ENCODE peak calls at places on chromosomes 6 and 20, in six cellular contexts. G is GM12865, M is thyroid gland, S is cardiac muscle cell, J is DND-41, T is B cell. A is an unnamed sample.

GRCh38 chr20:9377007-9377406 is 137.4 kb upstream of the LAMP5 start:
- DNase-seq in T (no peak), J (no peak), S (no peak), M (no peak), G (no peak), A (no peak)

GRCh38 chr6:320351-321157 is 28.3 kb downstream of the DUSP22 start:
- DNase-seq in J (no peak), S (no peak), M (no peak), G (peak; percentile 76), T (no peak), A (no peak)

GRCh38 chr6:83875843-83876242 is 16.4 kb downstream of the CYB5R4 start:
- DNase-seq in J (no peak), T (no peak), M (no peak), G (no peak), S (no peak), A (no peak)

GRCh38 chr6:136523196-136523595 is 27.0 kb downstream of the MAP7 start:
- DNase-seq in G (no peak), T (no peak), S (no peak), M (no peak), J (no peak), A (no peak)

GRCh38 chr20:46195264-46196038 is 77.3 kb downstream of the CD40 start:
- DNase-seq in G (no peak), M (no peak), J (no peak), T (no peak), S (no peak), A (no peak)

GRCh38 chr6:107113460-107114212 is 1.7 kb downstream of the BEND3 start:
- DNase-seq in J (peak; percentile 16), T (no peak), M (peak; percentile 28), S (no peak), G (no peak), A (peak; percentile 9)

GRCh38 chr6:155181498-155181897 is 82.3 kb upstream of the CLDN20 start:
- DNase-seq in G (peak; percentile 86), S (no peak), T (peak; percentile 67), M (no peak), J (no peak), A (no peak)

GRCh38 chr6:113184291-113184690 is 672.9 kb upstream of the MARCKS start:
- DNase-seq in G (no peak), M (no peak), J (no peak), S (peak; percentile 77), T (no peak), A (no peak)

GRCh38 chr20:57278457-57278856 is 12.0 kb upstream of the BMP7 start:
- DNase-seq in T (no peak), S (no peak), G (no peak), M (no peak), J (no peak), A (no peak)

GRCh38 chr6:40695750-40696415 is 108.7 kb upstream of the LRFN2 start:
- DNase-seq in M (peak; percentile 40), J (no peak), T (no peak), S (no peak), G (no peak), A (no peak)

GRCh38 chr6:118875672-118876071 is 18.3 kb upstream of the ASF1A start:
- DNase-seq in T (no peak), M (no peak), S (no peak), G (no peak), J (no peak), A (no peak)

GRCh38 chr6:142155895-142156757 is 9.1 kb downstream of the VTA1 start:
- DNase-seq in S (peak; percentile 49), T (no peak), J (no peak), M (no peak), G (no peak), A (peak; percentile 37)
- TF ChIP-seq CTCF in S (no peak), T (peak; percentile 58), J (peak; percentile 59), M (no peak), G (no peak), A (peak; percentile 43)

DNA sequence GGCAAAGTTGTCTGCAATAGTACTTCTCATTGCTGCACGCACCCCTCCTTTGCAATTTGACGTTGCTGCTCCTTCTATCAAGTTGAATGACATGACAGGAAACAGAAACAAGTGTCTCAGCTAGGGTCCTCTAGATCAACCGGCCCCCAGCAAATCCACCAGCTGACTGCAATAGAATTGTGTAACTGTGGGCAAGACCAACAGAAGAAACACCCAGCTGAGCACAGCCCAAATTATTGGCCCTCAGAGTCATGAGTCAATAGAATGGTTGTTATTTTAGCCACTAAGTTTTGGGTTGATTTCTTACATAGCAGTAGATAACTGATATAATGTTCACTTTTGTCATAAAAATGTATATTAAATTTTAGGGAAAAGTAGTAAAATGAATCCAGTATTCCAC is 202.7 kb downstream of the MAFB start:
- DNase-seq in G (no peak), M (no peak), T (no peak), J (no peak), S (no peak), A (no peak)
- TF ChIP-seq CTCF in G (no peak), M (no peak), T (no peak), J (no peak), S (no peak), A (no peak)

GRCh38 chr6:143276436-143276835 is 174.1 kb downstream of the ADAT2 start:
- DNase-seq in M (no peak), S (no peak), J (no peak), G (peak; percentile 71), T (no peak), A (peak; percentile 21)

GRCh38 chr6:143283887-143284640 is 166.4 kb downstream of the ADAT2 start:
- DNase-seq in M (no peak), G (no peak), T (no peak), J (no peak), S (peak; percentile 7), A (no peak)

GRCh38 chr6:143279385-143279784 is 171.1 kb downstream of the ADAT2 start:
- DNase-seq in M (no peak), S (peak; percentile 28), T (no peak), J (no peak), G (peak; percentile 29), A (no peak)
- TF ChIP-seq CTCF in M (no peak), S (peak; percentile 31), T (no peak), J (peak; percentile 33), G (peak; percentile 37), A (no peak)

DNA sequence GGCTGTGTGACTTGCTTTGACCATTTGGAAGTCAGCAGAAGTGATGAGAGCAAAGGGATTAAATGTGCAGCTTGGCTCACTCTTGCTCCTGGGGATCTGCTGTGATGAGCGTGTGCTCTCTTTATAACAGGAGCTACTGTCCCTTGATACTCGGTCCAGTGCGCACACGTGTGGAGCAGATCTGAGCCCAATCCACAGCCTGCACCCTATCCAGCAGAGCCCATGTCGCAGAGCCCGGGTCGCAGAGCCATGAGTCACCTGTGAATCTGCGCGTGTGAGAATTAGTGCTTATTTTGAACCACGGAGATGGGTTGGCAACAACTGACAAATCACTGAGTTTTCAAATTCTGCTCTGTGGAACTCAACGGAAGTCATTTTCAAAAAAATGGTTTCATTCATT is 291.0 kb upstream of the SULF2 start:
- DNase-seq in S (no peak), M (no peak), T (no peak), J (no peak), G (no peak), A (no peak)
- TF ChIP-seq CTCF in S (no peak), M (no peak), T (no peak), J (no peak), G (no peak), A (no peak)